ENCODE peak calls at places on chromosomes 2 and 18, in ten cellular contexts. One of them, this sample, is unnamed.
A peak's percentile ranks its signal among the peaks of the same experiment; 100 is the strongest.

GRCh38 chr18:42274488-42275137 is 319.6 kb downstream of the PIK3C3 start:
- DNase-seq in GM23338: peak; percentile 55
- DNase-seq in fibroblast of pulmonary artery: peak; percentile 35
- DNase-seq in cardiac fibroblast: peak; percentile 35
- DNase-seq in coronary artery: no peak
- DNase-seq in psoas muscle: no peak
- DNase-seq in CD8-positive, alpha-beta T cell: no peak
- DNase-seq in kidney epithelial cell: no peak
- DNase-seq in GM20000: no peak
- DNase-seq in GM13976: peak; percentile 25
- DNase-seq in this sample: no peak

GRCh38 chr2:164617466-164617865 is 3.8 kb downstream of the GRB14 start:
- DNase-seq in GM23338: no peak
- DNase-seq in fibroblast of pulmonary artery: peak; percentile 33
- DNase-seq in kidney epithelial cell: no peak
- DNase-seq in CD8-positive, alpha-beta T cell: no peak
- DNase-seq in GM20000: no peak
- DNase-seq in cardiac fibroblast: peak; percentile 13
- DNase-seq in coronary artery: no peak
- DNase-seq in psoas muscle: no peak
- DNase-seq in GM13976: no peak
- DNase-seq in this sample: no peak

GRCh38 chr2:133581027-133581760 is 12.9 kb upstream of the NCKAP5 start:
- DNase-seq in kidney epithelial cell: no peak
- DNase-seq in psoas muscle: no peak
- DNase-seq in GM13976: no peak
- DNase-seq in fibroblast of pulmonary artery: no peak
- DNase-seq in GM23338: peak; percentile 37
- DNase-seq in coronary artery: no peak
- DNase-seq in cardiac fibroblast: no peak
- DNase-seq in CD8-positive, alpha-beta T cell: no peak
- DNase-seq in GM20000: no peak
- DNase-seq in this sample: no peak

GRCh38 chr18:28411806-28412205 is 234.9 kb upstream of the CDH2 start:
- DNase-seq in coronary artery: no peak
- DNase-seq in GM23338: no peak
- DNase-seq in psoas muscle: no peak
- DNase-seq in kidney epithelial cell: no peak
- DNase-seq in fibroblast of pulmonary artery: peak; percentile 59
- DNase-seq in GM20000: no peak
- DNase-seq in cardiac fibroblast: peak; percentile 66
- DNase-seq in GM13976: no peak
- DNase-seq in CD8-positive, alpha-beta T cell: no peak
- DNase-seq in this sample: no peak

GRCh38 chr2:1552611-1553010 is 139.3 kb downstream of the TPO start:
- DNase-seq in coronary artery: no peak
- DNase-seq in cardiac fibroblast: no peak
- DNase-seq in GM13976: no peak
- DNase-seq in CD8-positive, alpha-beta T cell: no peak
- DNase-seq in fibroblast of pulmonary artery: no peak
- DNase-seq in GM23338: no peak
- DNase-seq in psoas muscle: no peak
- DNase-seq in GM20000: no peak
- DNase-seq in kidney epithelial cell: no peak
- DNase-seq in this sample: no peak

GRCh38 chr2:70767094-70767698 is 804 bp downstream of the ADD2 start:
- DNase-seq in GM23338: peak; percentile 82
- DNase-seq in fibroblast of pulmonary artery: no peak
- DNase-seq in coronary artery: no peak
- DNase-seq in GM20000: peak; percentile 48
- DNase-seq in psoas muscle: no peak
- DNase-seq in CD8-positive, alpha-beta T cell: peak; percentile 49
- DNase-seq in GM13976: peak; percentile 55
- DNase-seq in kidney epithelial cell: no peak
- DNase-seq in cardiac fibroblast: no peak
- DNase-seq in this sample: no peak

GRCh38 chr2:99478632-99479031 is 11.2 kb downstream of the REV1 start:
- DNase-seq in psoas muscle: no peak
- DNase-seq in kidney epithelial cell: no peak
- DNase-seq in GM23338: no peak
- DNase-seq in fibroblast of pulmonary artery: no peak
- DNase-seq in cardiac fibroblast: no peak
- DNase-seq in GM13976: no peak
- DNase-seq in CD8-positive, alpha-beta T cell: no peak
- DNase-seq in coronary artery: no peak
- DNase-seq in GM20000: no peak
- DNase-seq in this sample: no peak

GRCh38 chr18:24674236-24675004 is 214.0 kb downstream of the HRH4 start:
- DNase-seq in psoas muscle: no peak
- DNase-seq in cardiac fibroblast: no peak
- DNase-seq in coronary artery: no peak
- DNase-seq in GM20000: no peak
- DNase-seq in fibroblast of pulmonary artery: no peak
- DNase-seq in GM23338: no peak
- DNase-seq in GM13976: no peak
- DNase-seq in CD8-positive, alpha-beta T cell: no peak
- DNase-seq in kidney epithelial cell: no peak
- DNase-seq in this sample: no peak

GRCh38 chr18:55031576-55031975 is 72.3 kb upstream of the CCDC68 start:
- DNase-seq in cardiac fibroblast: no peak
- DNase-seq in kidney epithelial cell: no peak
- DNase-seq in GM23338: no peak
- DNase-seq in CD8-positive, alpha-beta T cell: no peak
- DNase-seq in psoas muscle: no peak
- DNase-seq in GM13976: no peak
- DNase-seq in fibroblast of pulmonary artery: no peak
- DNase-seq in GM20000: no peak
- DNase-seq in coronary artery: no peak
- DNase-seq in this sample: no peak

GRCh38 chr18:59918320-59918755 is 18.5 kb downstream of the PMAIP1 start:
- DNase-seq in coronary artery: no peak
- DNase-seq in kidney epithelial cell: no peak
- DNase-seq in psoas muscle: peak; percentile 69
- DNase-seq in CD8-positive, alpha-beta T cell: no peak
- DNase-seq in fibroblast of pulmonary artery: peak; percentile 59
- DNase-seq in GM20000: no peak
- DNase-seq in cardiac fibroblast: peak; percentile 62
- DNase-seq in GM23338: no peak
- DNase-seq in GM13976: no peak
- DNase-seq in this sample: no peak

GRCh38 chr2:109333414-109334194 is 204.6 kb downstream of the SH3RF3 start:
- DNase-seq in cardiac fibroblast: no peak
- DNase-seq in GM20000: no peak
- DNase-seq in kidney epithelial cell: no peak
- DNase-seq in GM13976: no peak
- DNase-seq in GM23338: peak; percentile 50
- DNase-seq in fibroblast of pulmonary artery: no peak
- DNase-seq in CD8-positive, alpha-beta T cell: no peak
- DNase-seq in psoas muscle: no peak
- DNase-seq in coronary artery: no peak
- DNase-seq in this sample: no peak

GRCh38 chr18:49814147-49814499 is 790 bp upstream of the ACAA2 start:
- DNase-seq in GM23338: peak; percentile 71
- DNase-seq in GM13976: peak; percentile 49
- DNase-seq in coronary artery: peak; percentile 88
- DNase-seq in psoas muscle: peak; percentile 79
- DNase-seq in fibroblast of pulmonary artery: peak; percentile 65
- DNase-seq in GM20000: no peak
- DNase-seq in CD8-positive, alpha-beta T cell: no peak
- DNase-seq in kidney epithelial cell: no peak
- DNase-seq in cardiac fibroblast: peak; percentile 64
- DNase-seq in this sample: no peak

GRCh38 chr18:75031717-75032317 is 177.1 kb downstream of the PTGR3 start:
- DNase-seq in kidney epithelial cell: no peak
- DNase-seq in fibroblast of pulmonary artery: no peak
- DNase-seq in cardiac fibroblast: no peak
- DNase-seq in psoas muscle: no peak
- DNase-seq in GM23338: no peak
- DNase-seq in coronary artery: no peak
- DNase-seq in GM13976: no peak
- DNase-seq in CD8-positive, alpha-beta T cell: no peak
- DNase-seq in GM20000: no peak
- DNase-seq in this sample: no peak

GRCh38 chr2:170155022-170155722 is 22.8 kb upstream of the MYO3B start:
- DNase-seq in GM20000: peak; percentile 66
- DNase-seq in coronary artery: no peak
- DNase-seq in GM23338: peak; percentile 51
- DNase-seq in cardiac fibroblast: peak; percentile 49
- DNase-seq in psoas muscle: no peak
- DNase-seq in fibroblast of pulmonary artery: peak; percentile 57
- DNase-seq in kidney epithelial cell: no peak
- DNase-seq in GM13976: no peak
- DNase-seq in CD8-positive, alpha-beta T cell: no peak
- DNase-seq in this sample: no peak

GRCh38 chr2:25063876-25064660 is 22.2 kb downstream of the EFR3B start:
- DNase-seq in CD8-positive, alpha-beta T cell: no peak
- DNase-seq in kidney epithelial cell: no peak
- DNase-seq in GM23338: no peak
- DNase-seq in psoas muscle: no peak
- DNase-seq in cardiac fibroblast: no peak
- DNase-seq in fibroblast of pulmonary artery: no peak
- DNase-seq in GM20000: no peak
- DNase-seq in GM13976: no peak
- DNase-seq in coronary artery: no peak
- DNase-seq in this sample: no peak

GRCh38 chr2:20533993-20534591 is 87.2 kb downstream of the RHOB start:
- DNase-seq in psoas muscle: no peak
- DNase-seq in coronary artery: no peak
- DNase-seq in CD8-positive, alpha-beta T cell: no peak
- DNase-seq in GM13976: no peak
- DNase-seq in GM23338: no peak
- DNase-seq in GM20000: no peak
- DNase-seq in fibroblast of pulmonary artery: no peak
- DNase-seq in kidney epithelial cell: no peak
- DNase-seq in cardiac fibroblast: no peak
- DNase-seq in this sample: no peak

DNA sequence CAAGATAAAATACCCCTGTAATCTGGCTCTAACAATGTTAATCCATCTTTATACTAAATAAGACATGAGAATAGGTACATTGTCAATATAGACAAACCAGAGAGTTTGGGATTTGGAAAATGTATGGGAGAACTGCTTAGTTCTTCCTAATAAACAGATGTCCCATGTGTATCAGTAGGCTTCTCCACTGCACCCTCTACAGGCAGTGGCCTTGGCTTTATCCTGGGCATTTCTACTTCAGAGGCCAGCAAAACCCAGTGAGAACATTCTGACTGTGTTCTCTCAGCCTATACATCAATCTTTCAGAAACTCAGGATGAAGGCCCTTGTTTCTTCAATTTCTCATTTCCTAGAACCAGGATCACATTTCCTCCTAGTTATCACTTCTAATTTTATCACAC is 1167.5 kb upstream of the ACVR2A start:
- DNase-seq in GM23338: peak; percentile 30
- DNase-seq in cardiac fibroblast: no peak
- DNase-seq in GM20000: no peak
- DNase-seq in psoas muscle: no peak
- DNase-seq in kidney epithelial cell: no peak
- DNase-seq in coronary artery: no peak
- DNase-seq in CD8-positive, alpha-beta T cell: no peak
- DNase-seq in GM13976: no peak
- DNase-seq in fibroblast of pulmonary artery: no peak
- DNase-seq in this sample: no peak
- TF ChIP-seq CTCF in GM23338: peak; percentile 50
- TF ChIP-seq CTCF in cardiac fibroblast: peak; percentile 33
- TF ChIP-seq CTCF in GM20000: no peak
- TF ChIP-seq CTCF in psoas muscle: no peak
- TF ChIP-seq CTCF in kidney epithelial cell: no peak
- TF ChIP-seq CTCF in coronary artery: no peak
- TF ChIP-seq CTCF in CD8-positive, alpha-beta T cell: no peak
- TF ChIP-seq CTCF in GM13976: no peak
- TF ChIP-seq CTCF in fibroblast of pulmonary artery: peak; percentile 34
- TF ChIP-seq CTCF in this sample: no peak

DNA sequence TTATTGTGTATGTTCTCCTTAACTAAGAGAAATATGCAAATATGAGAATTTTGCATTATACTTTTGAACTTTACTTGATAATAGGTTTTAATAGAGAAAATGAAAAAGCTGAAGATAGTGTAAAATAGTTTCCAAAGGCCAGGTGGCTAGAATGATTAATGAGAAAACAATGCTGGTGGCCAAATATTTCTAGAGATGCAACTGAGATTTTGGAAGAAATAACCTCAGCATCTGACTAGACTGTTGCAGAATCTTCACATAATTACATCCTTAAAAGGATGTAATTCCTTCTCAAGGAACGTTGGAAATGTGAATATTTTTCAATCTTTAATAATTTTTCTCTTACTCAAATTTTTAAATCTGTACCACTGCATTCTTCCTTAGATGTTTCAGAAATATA is 434.4 kb downstream of the THSD7B start:
- DNase-seq in GM23338: no peak
- DNase-seq in GM20000: no peak
- DNase-seq in cardiac fibroblast: no peak
- DNase-seq in GM13976: no peak
- DNase-seq in fibroblast of pulmonary artery: no peak
- DNase-seq in coronary artery: no peak
- DNase-seq in CD8-positive, alpha-beta T cell: no peak
- DNase-seq in kidney epithelial cell: no peak
- DNase-seq in psoas muscle: no peak
- DNase-seq in this sample: no peak
- TF ChIP-seq CTCF in GM23338: no peak
- TF ChIP-seq CTCF in GM20000: no peak
- TF ChIP-seq CTCF in cardiac fibroblast: no peak
- TF ChIP-seq CTCF in GM13976: no peak
- TF ChIP-seq CTCF in fibroblast of pulmonary artery: no peak
- TF ChIP-seq CTCF in coronary artery: no peak
- TF ChIP-seq CTCF in CD8-positive, alpha-beta T cell: no peak
- TF ChIP-seq CTCF in kidney epithelial cell: no peak
- TF ChIP-seq CTCF in psoas muscle: no peak
- TF ChIP-seq CTCF in this sample: no peak

GRCh38 chr2:113192459-113193100 is 18.8 kb downstream of the PSD4 start:
- DNase-seq in fibroblast of pulmonary artery: no peak
- DNase-seq in CD8-positive, alpha-beta T cell: no peak
- DNase-seq in GM13976: no peak
- DNase-seq in cardiac fibroblast: no peak
- DNase-seq in kidney epithelial cell: no peak
- DNase-seq in psoas muscle: no peak
- DNase-seq in GM20000: no peak
- DNase-seq in coronary artery: no peak
- DNase-seq in GM23338: peak; percentile 54
- DNase-seq in this sample: no peak
- TF ChIP-seq CTCF in fibroblast of pulmonary artery: no peak
- TF ChIP-seq CTCF in CD8-positive, alpha-beta T cell: no peak
- TF ChIP-seq CTCF in GM13976: no peak
- TF ChIP-seq CTCF in cardiac fibroblast: no peak
- TF ChIP-seq CTCF in kidney epithelial cell: no peak
- TF ChIP-seq CTCF in psoas muscle: no peak
- TF ChIP-seq CTCF in GM20000: no peak
- TF ChIP-seq CTCF in coronary artery: no peak
- TF ChIP-seq CTCF in GM23338: peak; percentile 33
- TF ChIP-seq CTCF in this sample: no peak

DNA sequence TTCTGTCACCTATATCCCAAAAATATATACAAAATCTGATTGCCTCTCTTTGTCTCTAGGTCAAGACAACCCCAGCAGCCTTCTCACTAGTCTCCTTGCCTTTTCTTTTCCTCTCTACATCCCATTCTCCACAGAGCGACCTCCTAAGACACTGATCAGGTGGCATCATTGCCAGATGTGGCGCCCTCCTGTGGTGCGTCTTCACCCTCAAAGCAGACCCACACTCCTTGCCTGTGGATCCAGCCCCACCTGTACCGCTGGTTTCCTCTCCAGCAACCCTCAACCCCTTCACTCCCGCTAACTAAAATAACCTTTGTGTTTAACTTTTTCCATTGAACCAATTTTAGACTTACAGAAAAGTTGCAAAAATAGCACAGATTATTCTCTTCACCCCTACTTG is 273.3 kb downstream of the GLI2 start:
- DNase-seq in psoas muscle: no peak
- DNase-seq in CD8-positive, alpha-beta T cell: no peak
- DNase-seq in GM20000: no peak
- DNase-seq in cardiac fibroblast: peak; percentile 5
- DNase-seq in GM13976: no peak
- DNase-seq in kidney epithelial cell: no peak
- DNase-seq in GM23338: peak; percentile 78
- DNase-seq in coronary artery: no peak
- DNase-seq in fibroblast of pulmonary artery: no peak
- DNase-seq in this sample: no peak
- TF ChIP-seq CTCF in psoas muscle: peak; percentile 7
- TF ChIP-seq CTCF in CD8-positive, alpha-beta T cell: no peak
- TF ChIP-seq CTCF in GM20000: no peak
- TF ChIP-seq CTCF in cardiac fibroblast: peak; percentile 40
- TF ChIP-seq CTCF in GM13976: no peak
- TF ChIP-seq CTCF in kidney epithelial cell: peak; percentile 38
- TF ChIP-seq CTCF in GM23338: peak; percentile 59
- TF ChIP-seq CTCF in coronary artery: no peak
- TF ChIP-seq CTCF in fibroblast of pulmonary artery: peak; percentile 37
- TF ChIP-seq CTCF in this sample: peak; percentile 18